ENCODE peak calls at places on chromosome 18, in five cellular contexts. One of them, this sample, is unnamed.

GRCh38 chr18:35045121-35045520 is 3.9 kb downstream of the MAPRE2 start:
- DNase-seq in kidney tubule cell: no peak
- DNase-seq in RWPE1: no peak
- DNase-seq in fibroblast of the aortic adventitia: peak; percentile 31
- DNase-seq in nephron progenitor cell: no peak
- DNase-seq in this sample: no peak

GRCh38 chr18:59697236-59697932 is at the start of gene CCBE1:
- DNase-seq in kidney tubule cell: peak; percentile 76
- DNase-seq in RWPE1: no peak
- DNase-seq in fibroblast of the aortic adventitia: peak; percentile 74
- DNase-seq in nephron progenitor cell: peak; percentile 93
- DNase-seq in this sample: peak; percentile 18

GRCh38 chr18:44856157-44856556 is 175.5 kb downstream of the SETBP1 start:
- DNase-seq in kidney tubule cell: no peak
- DNase-seq in RWPE1: no peak
- DNase-seq in fibroblast of the aortic adventitia: no peak
- DNase-seq in nephron progenitor cell: no peak
- DNase-seq in this sample: no peak

GRCh38 chr18:67282796-67283195 is 233.7 kb downstream of the DSEL start:
- DNase-seq in kidney tubule cell: no peak
- DNase-seq in RWPE1: no peak
- DNase-seq in fibroblast of the aortic adventitia: peak; percentile 79
- DNase-seq in nephron progenitor cell: no peak
- DNase-seq in this sample: no peak

GRCh38 chr18:73752546-73752945 is 395.1 kb downstream of the FBXO15 start:
- DNase-seq in kidney tubule cell: peak; percentile 78
- DNase-seq in RWPE1: peak; percentile 36
- DNase-seq in fibroblast of the aortic adventitia: peak; percentile 49
- DNase-seq in nephron progenitor cell: no peak
- DNase-seq in this sample: no peak

GRCh38 chr18:31206787-31207381 is 44.2 kb upstream of the DSC1 start:
- DNase-seq in kidney tubule cell: peak; percentile 99
- DNase-seq in RWPE1: peak; percentile 67
- DNase-seq in fibroblast of the aortic adventitia: no peak
- DNase-seq in nephron progenitor cell: peak; percentile 69
- DNase-seq in this sample: peak; percentile 14

GRCh38 chr18:48948112-48949050 is 2.4 kb downstream of the SMAD7 start:
- DNase-seq in kidney tubule cell: peak; percentile 68
- DNase-seq in RWPE1: no peak
- DNase-seq in fibroblast of the aortic adventitia: peak; percentile 83
- DNase-seq in nephron progenitor cell: peak; percentile 75
- DNase-seq in this sample: no peak

GRCh38 chr18:11950824-11951223 is 30.5 kb upstream of the IMPA2 start:
- DNase-seq in kidney tubule cell: no peak
- DNase-seq in RWPE1: no peak
- DNase-seq in fibroblast of the aortic adventitia: no peak
- DNase-seq in nephron progenitor cell: no peak
- DNase-seq in this sample: no peak

GRCh38 chr18:61551586-61551985 is 218.4 kb downstream of the CDH20 start:
- DNase-seq in kidney tubule cell: peak; percentile 78
- DNase-seq in RWPE1: peak; percentile 67
- DNase-seq in fibroblast of the aortic adventitia: peak; percentile 92
- DNase-seq in nephron progenitor cell: peak; percentile 39
- DNase-seq in this sample: no peak

GRCh38 chr18:48186084-48186798 is 222.9 kb downstream of the ZBTB7C start:
- DNase-seq in kidney tubule cell: peak; percentile 65
- DNase-seq in RWPE1: no peak
- DNase-seq in fibroblast of the aortic adventitia: no peak
- DNase-seq in nephron progenitor cell: peak; percentile 39
- DNase-seq in this sample: no peak

GRCh38 chr18:38453880-38454279 is 888.3 kb upstream of the CELF4 start:
- DNase-seq in kidney tubule cell: no peak
- DNase-seq in RWPE1: no peak
- DNase-seq in fibroblast of the aortic adventitia: no peak
- DNase-seq in nephron progenitor cell: no peak
- DNase-seq in this sample: no peak

GRCh38 chr18:61159246-61159645 is 174.0 kb upstream of the CDH20 start:
- DNase-seq in kidney tubule cell: no peak
- DNase-seq in RWPE1: no peak
- DNase-seq in fibroblast of the aortic adventitia: no peak
- DNase-seq in nephron progenitor cell: no peak
- DNase-seq in this sample: no peak

GRCh38 chr18:51751901-51752300 is 554.4 kb upstream of the MEX3C start:
- DNase-seq in kidney tubule cell: no peak
- DNase-seq in RWPE1: no peak
- DNase-seq in fibroblast of the aortic adventitia: no peak
- DNase-seq in nephron progenitor cell: no peak
- DNase-seq in this sample: no peak

GRCh38 chr18:54436501-54436900 is 78.8 kb downstream of the C18orf54 start:
- DNase-seq in kidney tubule cell: no peak
- DNase-seq in RWPE1: no peak
- DNase-seq in fibroblast of the aortic adventitia: no peak
- DNase-seq in nephron progenitor cell: no peak
- DNase-seq in this sample: no peak

GRCh38 chr18:2893056-2893455 is 46.2 kb downstream of the EMILIN2 start:
- DNase-seq in kidney tubule cell: no peak
- DNase-seq in RWPE1: no peak
- DNase-seq in fibroblast of the aortic adventitia: no peak
- DNase-seq in nephron progenitor cell: no peak
- DNase-seq in this sample: no peak

GRCh38 chr18:63676526-63676925 is 14.8 kb upstream of the SERPINB3 start:
- DNase-seq in kidney tubule cell: peak; percentile 44
- DNase-seq in RWPE1: no peak
- DNase-seq in fibroblast of the aortic adventitia: no peak
- DNase-seq in nephron progenitor cell: peak; percentile 16
- DNase-seq in this sample: no peak

GRCh38 chr18:76530846-76531245 is 35.8 kb upstream of the ZNF516 start:
- DNase-seq in kidney tubule cell: no peak
- DNase-seq in RWPE1: no peak
- DNase-seq in fibroblast of the aortic adventitia: no peak
- DNase-seq in nephron progenitor cell: no peak
- DNase-seq in this sample: no peak

GRCh38 chr18:22539045-22539444 is 121.3 kb upstream of the CTAGE1 start:
- DNase-seq in kidney tubule cell: no peak
- DNase-seq in RWPE1: no peak
- DNase-seq in fibroblast of the aortic adventitia: no peak
- DNase-seq in nephron progenitor cell: no peak
- DNase-seq in this sample: peak; percentile 75

GRCh38 chr18:13612111-13612997 is 114.0 kb downstream of the FAM210A start:
- DNase-seq in kidney tubule cell: no peak
- DNase-seq in RWPE1: no peak
- DNase-seq in fibroblast of the aortic adventitia: no peak
- DNase-seq in nephron progenitor cell: no peak
- DNase-seq in this sample: no peak

GRCh38 chr18:61582205-61582710 is 249.0 kb downstream of the CDH20 start:
- DNase-seq in kidney tubule cell: no peak
- DNase-seq in RWPE1: no peak
- DNase-seq in fibroblast of the aortic adventitia: peak; percentile 55
- DNase-seq in nephron progenitor cell: no peak
- DNase-seq in this sample: no peak

GRCh38 chr18:8865934-8866333 is 160.6 kb downstream of the MTCL1 start:
- DNase-seq in kidney tubule cell: no peak
- DNase-seq in RWPE1: no peak
- DNase-seq in fibroblast of the aortic adventitia: no peak
- DNase-seq in nephron progenitor cell: no peak
- DNase-seq in this sample: no peak

GRCh38 chr18:48750485-48751175 is 200.1 kb downstream of the SMAD7 start:
- DNase-seq in kidney tubule cell: no peak
- DNase-seq in RWPE1: no peak
- DNase-seq in fibroblast of the aortic adventitia: peak; percentile 73
- DNase-seq in nephron progenitor cell: no peak
- DNase-seq in this sample: no peak

GRCh38 chr18:30987479-30988241 is 54.9 kb downstream of the DSC3 start:
- DNase-seq in kidney tubule cell: peak; percentile 48
- DNase-seq in RWPE1: peak; percentile 73
- DNase-seq in fibroblast of the aortic adventitia: no peak
- DNase-seq in nephron progenitor cell: no peak
- DNase-seq in this sample: no peak

GRCh38 chr18:31490838-31491237 is 7.1 kb upstream of the DSG2 start:
- DNase-seq in kidney tubule cell: peak; percentile 45
- DNase-seq in RWPE1: no peak
- DNase-seq in fibroblast of the aortic adventitia: no peak
- DNase-seq in nephron progenitor cell: no peak
- DNase-seq in this sample: no peak

GRCh38 chr18:34942975-34943374 is 98.2 kb upstream of the MAPRE2 start:
- DNase-seq in kidney tubule cell: peak; percentile 28
- DNase-seq in RWPE1: no peak
- DNase-seq in fibroblast of the aortic adventitia: no peak
- DNase-seq in nephron progenitor cell: no peak
- DNase-seq in this sample: peak; percentile 32

GRCh38 chr18:6058941-6059340 is 163.6 kb upstream of the TMEM200C start:
- DNase-seq in kidney tubule cell: peak; percentile 58
- DNase-seq in RWPE1: no peak
- DNase-seq in fibroblast of the aortic adventitia: peak; percentile 54
- DNase-seq in nephron progenitor cell: peak; percentile 51
- DNase-seq in this sample: no peak